ENCODE peak calls at places on chromosomes 1 and 21, in five cellular contexts. P is heart right ventricle, N is HCT116, M is mesenchymal stem cell, R is upper lobe of right lung. Y is an unnamed sample. For H3K4me1, the result is how much of the 10 kb centered on the place peaks cover.

GRCh38 chr1:185499986-185500626 is 183.1 kb upstream of the IVNS1ABP start:
- DNase-seq in M (peak), P (no peak), N (no peak), R (no peak), Y (no peak)

GRCh38 chr1:27504588-27505419 is 14.8 kb upstream of the WASF2 start:
- DNase-seq in P (peak), M (peak), N (no peak), R (no peak), Y (no peak)

GRCh38 chr1:24904731-24905354 is 25.2 kb downstream of the RUNX3 start:
- DNase-seq in P (no peak), N (no peak), M (no peak), R (peak), Y (no peak)

GRCh38 chr1:60765204-60765603 is 317.2 kb upstream of the NFIA start:
- DNase-seq in R (no peak), N (peak), M (no peak), P (no peak), Y (peak)

GRCh38 chr1:218513248-218513647 is 168.1 kb downstream of the TGFB2 start:
- DNase-seq in P (no peak), M (no peak), N (no peak), R (no peak), Y (no peak)

GRCh38 chr1:36831171-36831810 is 203.0 kb downstream of the GRIK3 start:
- DNase-seq in P (no peak), M (no peak), N (no peak), R (no peak), Y (no peak)

GRCh38 chr1:235075121-235075954 is 53.3 kb downstream of the TOMM20 start:
- DNase-seq in P (peak), N (no peak), R (peak), M (peak), Y (peak)

GRCh38 chr1:237619553-237619952 is 271.2 kb downstream of the ZP4 start:
- DNase-seq in M (no peak), N (no peak), P (no peak), R (no peak), Y (no peak)

GRCh38 chr21:33866851-33867250 is 48.8 kb downstream of the ATP5PO start:
- DNase-seq in R (no peak), N (no peak), P (no peak), M (peak), Y (no peak)

GRCh38 chr1:181021811-181022434 is 747 bp downstream of the STX6 start:
- DNase-seq in N (no peak), R (peak), P (peak), M (peak), Y (peak)

GRCh38 chr1:158180741-158181576 is at the start of gene CD1D:
- DNase-seq in P (peak), M (peak), R (peak), N (no peak), Y (no peak)

GRCh38 chr1:59502009-59502691 is 205.3 kb downstream of the FGGY start:
- DNase-seq in N (no peak), M (no peak), P (no peak), R (no peak), Y (no peak)

GRCh38 chr1:94110021-94110761 is 10.8 kb downstream of the ABCA4 start:
- DNase-seq in P (no peak), N (no peak), R (no peak), M (no peak), Y (no peak)

GRCh38 chr1:245074232-245074747 is 80.5 kb upstream of the KIF26B start:
- DNase-seq in R (no peak), P (no peak), N (no peak), M (peak), Y (no peak)

GRCh38 chr1:19455353-19455752 is 30.0 kb downstream of the CAPZB start:
- DNase-seq in R (no peak), P (no peak), N (no peak), M (no peak), Y (no peak)

GRCh38 chr1:41014871-41015270 is 6.7 kb downstream of the SLFNL1 start:
- DNase-seq in N (no peak), P (no peak), R (no peak), M (no peak), Y (no peak)

GRCh38 chr1:48680411-48681035 is 96.2 kb downstream of the BEND5 start:
- DNase-seq in N (no peak), R (no peak), M (no peak), P (no peak), Y (no peak)

GRCh38 chr1:83796409-83796808 is 202.5 kb downstream of the TTLL7 start:
- DNase-seq in P (no peak), M (no peak), R (no peak), N (no peak), Y (no peak)

GRCh38 chr1:12460911-12461621 is 156.9 kb downstream of the DHRS3 start:
- DNase-seq in M (no peak), P (peak), R (no peak), N (no peak), Y (no peak)

GRCh38 chr1:222712253-222713090 is at the start of the genes AIDA and BROX:
- DNase-seq in N (peak), M (peak), P (peak), R (peak), Y (peak)

GRCh38 chr1:10774615-10775310 is 21.7 kb downstream of the CASZ1 start:
- DNase-seq in N (no peak), P (no peak), R (no peak), M (no peak), Y (no peak)

GRCh38 chr1:245687129-245687635 is 532.4 kb downstream of the KIF26B start:
- DNase-seq in N (no peak), R (no peak), P (no peak), M (no peak), Y (no peak)

GRCh38 chr1:24536391-24536840 is 19.5 kb upstream of the NCMAP start:
- DNase-seq in M (peak), R (no peak), P (no peak), N (peak), Y (peak)

GRCh38 chr1:76940586-76941335 is 73.5 kb downstream of the ST6GALNAC5 start:
- DNase-seq in R (no peak), N (no peak), P (no peak), M (no peak), Y (no peak)

GRCh38 chr1:36136535-36136934 is 11.5 kb upstream of the COL8A2 start:
- DNase-seq in M (peak), P (peak), N (no peak), R (no peak), Y (no peak)

GRCh38 chr21:33703750-33704606 is 61.7 kb downstream of the ITSN1 start:
- DNase-seq in M (peak), R (no peak), N (no peak), P (no peak), Y (no peak)

GRCh38 chr1:209689484-209689883 is 14.3 kb downstream of the G0S2 start:
- DNase-seq in P (no peak), N (no peak), M (peak), R (no peak), Y (no peak)

GRCh38 chr1:32771561-32772280 is 45.4 kb downstream of the YARS1 start:
- DNase-seq in P (no peak), N (no peak), M (no peak), R (peak), Y (peak)

GRCh38 chr1:228295201-228295600 is 87.4 kb downstream of the OBSCN start:
- DNase-seq in R (peak), N (no peak), M (no peak), P (no peak), Y (no peak)

GRCh38 chr1:202618387-202619022 is 91.7 kb downstream of the SYT2 start:
- DNase-seq in M (peak), R (no peak), P (no peak), N (no peak), Y (peak)

GRCh38 chr1:1399870-1400575 is 888 bp upstream of the CCNL2 start:
- DNase-seq in P (no peak), M (peak), R (no peak), N (no peak), Y (no peak)

GRCh38 chr1:185825556-185825955 is 91.4 kb downstream of the HMCN1 start:
- DNase-seq in R (no peak), M (peak), P (no peak), N (no peak), Y (no peak)

GRCh38 chr1:204493882-204494280 is 724 bp downstream of the PIK3C2B start:
- DNase-seq in P (peak), M (peak), N (no peak), R (peak), Y (peak)

GRCh38 chr21:43585924-43586411 is 73.3 kb downstream of the HSF2BP start:
- DNase-seq in P (peak), N (peak), M (peak), R (no peak), Y (peak)

GRCh38 chr1:156492591-156493080 is 7.9 kb downstream of the MEF2D start:
- DNase-seq in R (peak), M (no peak), P (no peak), N (no peak), Y (no peak)

GRCh38 chr1:154755858-154756730 is 114.0 kb downstream of the KCNN3 start:
- DNase-seq in N (no peak), M (peak), P (no peak), R (no peak), Y (peak)

GRCh38 chr1:36175137-36176095 is 19.5 kb downstream of the MAP7D1 start:
- DNase-seq in N (no peak), M (peak), P (peak), R (no peak), Y (no peak)

GRCh38 chr1:85569122-85569521 is 11.4 kb upstream of the CCN1 start:
- DNase-seq in M (peak), R (no peak), N (no peak), P (no peak), Y (no peak)
- H3K4me1 ChIP-seq in M (under half), R (under half), N (under half), P (under half), Y (under half)

DNA sequence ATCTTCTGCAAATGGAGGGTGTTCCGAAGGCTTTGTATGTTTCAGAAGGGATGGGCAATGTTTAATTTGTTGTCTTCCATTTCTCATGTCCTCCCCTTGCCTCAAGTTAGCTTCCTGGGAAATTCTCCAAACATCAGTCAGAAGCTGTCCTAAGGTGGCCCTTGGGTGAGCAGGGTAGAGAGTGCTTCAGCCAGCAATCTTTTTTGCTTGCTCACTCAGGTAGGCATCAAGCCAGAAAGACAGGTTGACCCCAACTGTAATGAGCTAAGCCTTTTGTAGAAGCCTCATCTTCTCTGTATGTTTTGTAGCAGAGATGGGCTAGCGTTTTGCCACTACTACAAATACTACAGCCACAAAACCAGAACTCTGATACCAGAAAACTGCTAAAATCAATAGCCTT is 321.5 kb upstream of the FAM78B start:
- DNase-seq in R (no peak), M (no peak), N (no peak), P (no peak), Y (no peak)
- H3K4me1 ChIP-seq in R (under half), M (under half), N (under half), P (under half), Y (under half)

DNA sequence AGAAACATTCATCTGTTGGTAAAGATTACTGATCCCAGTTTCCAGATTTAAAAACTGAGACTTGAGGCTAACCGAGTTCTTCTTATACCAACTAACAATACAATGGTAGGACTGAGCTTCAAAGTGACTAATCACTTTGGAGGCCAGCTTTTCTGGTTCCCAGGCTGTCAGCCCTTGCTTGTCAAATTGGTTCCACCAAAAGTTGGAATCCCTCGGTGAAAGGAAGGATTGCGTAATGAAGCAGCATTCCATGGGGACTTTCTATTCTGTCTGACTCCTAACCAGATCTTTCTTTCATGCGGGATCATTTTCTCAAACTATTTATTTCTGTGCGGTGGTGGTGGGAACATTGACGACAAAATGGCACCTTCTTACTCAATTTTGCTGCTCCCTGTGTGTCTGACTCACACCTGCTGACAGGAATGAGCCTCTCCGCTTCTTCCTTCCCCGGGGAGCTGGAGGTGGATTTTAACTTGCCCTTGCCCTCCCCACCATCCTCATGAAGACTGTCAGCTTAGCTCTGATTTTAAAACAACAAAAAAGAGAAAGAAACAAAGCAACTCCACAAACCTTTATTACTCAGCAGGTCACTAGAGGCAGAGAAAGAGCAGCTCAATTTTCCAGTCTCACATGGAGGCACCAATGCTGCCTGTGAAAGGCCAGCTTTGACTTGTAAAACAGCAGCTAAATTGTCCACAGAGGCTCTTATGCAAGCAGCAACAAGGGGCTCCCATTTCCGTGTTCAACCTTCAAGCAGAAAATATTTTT is 32.9 kb upstream of the RASAL2 start:
- DNase-seq in N (no peak), M (peak), R (no peak), P (peak), Y (peak)
- H3K4me1 ChIP-seq in N (under half), M (under half), R (under half), P (half or more), Y (under half)

GRCh38 chr1:47569261-47569660 is 131.4 kb downstream of the FOXD2 start:
- DNase-seq in M (no peak), P (no peak), R (no peak), N (no peak), Y (no peak)
- H3K4me1 ChIP-seq in M (under half), P (under half), R (under half), N (under half), Y (under half)

GRCh38 chr1:226428348-226429050 is 20.6 kb upstream of the PARP1 start:
- DNase-seq in R (no peak), P (no peak), M (no peak), N (no peak), Y (no peak)

GRCh38 chr1:226429051-226429461 is 21.2 kb upstream of the PARP1 start:
- DNase-seq in N (no peak), M (no peak), P (no peak), R (no peak), Y (no peak)

GRCh38 chr1:226427131-226427530 is 19.2 kb upstream of the PARP1 start:
- DNase-seq in M (no peak), N (no peak), P (no peak), R (no peak), Y (no peak)

GRCh38 chr1:226432586-226433360 is 24.9 kb upstream of the PARP1 start:
- DNase-seq in P (no peak), M (no peak), R (no peak), N (no peak), Y (no peak)

DNA sequence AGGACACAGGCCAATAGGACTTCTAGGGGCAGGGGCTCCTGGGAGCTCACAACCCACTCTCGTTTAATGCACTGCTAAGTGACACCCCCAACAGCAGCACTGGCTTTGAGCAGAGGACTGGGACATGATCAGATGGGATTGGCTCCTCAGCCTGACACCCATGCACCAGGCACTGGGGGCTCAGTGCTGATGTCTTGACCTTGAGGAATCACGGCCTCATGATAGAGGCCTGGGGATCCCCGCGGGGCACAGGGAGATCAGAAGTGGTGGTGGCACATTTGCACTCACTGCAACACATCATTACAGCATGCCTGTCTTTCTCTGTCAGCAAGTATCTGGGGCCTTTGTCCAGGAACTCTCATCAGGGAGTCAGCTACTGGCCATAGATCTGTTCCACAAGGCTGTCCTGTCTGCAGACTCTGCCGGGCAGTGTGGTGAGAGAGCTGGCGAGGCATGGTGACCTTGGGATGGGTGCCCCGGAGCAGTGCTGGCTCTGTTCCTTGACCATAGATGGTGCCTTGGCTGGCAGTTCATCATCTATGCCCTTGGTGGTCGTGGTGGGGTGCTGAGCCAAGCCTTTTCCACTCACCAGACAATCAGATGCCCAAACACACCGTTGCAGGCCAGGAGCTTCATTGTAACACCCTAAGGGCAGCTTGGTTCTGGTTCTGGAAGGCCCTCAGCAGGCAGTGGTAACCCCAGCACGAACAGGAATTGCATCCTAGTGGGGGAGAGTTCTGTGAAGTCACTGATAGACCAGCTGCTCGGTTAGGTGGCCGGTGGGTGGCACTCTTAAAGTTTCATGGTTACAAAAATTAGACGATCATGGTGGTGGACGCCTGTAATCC is 22.2 kb upstream of the PARP1 start:
- DNase-seq in N (no peak), P (peak), R (no peak), M (no peak), Y (no peak)
- H3K4me1 ChIP-seq in N (under half), P (under half), R (under half), M (under half), Y (under half)